ENCODE peak calls at places on chromosomes 11 and 22, in six cellular contexts. V is colonic mucosa, B is dorsolateral prefrontal cortex, Z is stomach, A is esophagus muscularis mucosa, L is neural crest cell. M is an unnamed sample.

GRCh38 chr11:41110527-41110926 is 348.9 kb downstream of the LRRC4C start:
- DNase-seq in V (no peak), B (no peak), Z (no peak), A (no peak), L (no peak), M (no peak)

GRCh38 chr11:1874406-1875092 is 17.1 kb downstream of the PRR33 start:
- DNase-seq in V (no peak), B (no peak), Z (no peak), A (no peak), L (no peak), M (peak)

GRCh38 chr11:110279881-110280280 is 16.5 kb downstream of the RDX start:
- DNase-seq in V (no peak), B (no peak), Z (no peak), A (no peak), L (no peak), M (no peak)

GRCh38 chr22:24005201-24005600 is at the start of gene GSTT4:
- DNase-seq in V (no peak), B (no peak), Z (peak), A (no peak), L (no peak), M (no peak)

GRCh38 chr11:60753309-60753708 is 3.4 kb upstream of the MS4A15 start:
- DNase-seq in V (no peak), B (no peak), Z (no peak), A (no peak), L (no peak), M (no peak)

GRCh38 chr11:120511804-120512726 is 517 bp downstream of the GRIK4 start:
- DNase-seq in V (no peak), B (no peak), Z (peak), A (no peak), L (no peak), M (no peak)

GRCh38 chr11:7677071-7677470 is 3.8 kb upstream of the CYB5R2 start:
- DNase-seq in V (no peak), B (no peak), Z (no peak), A (no peak), L (no peak), M (no peak)

GRCh38 chr22:37639771-37640590 is 512 bp downstream of the SH3BP1 start:
- DNase-seq in V (no peak), B (no peak), Z (no peak), A (no peak), L (no peak), M (no peak)

GRCh38 chr22:42792909-42793847 is 63.9 kb downstream of the ARFGAP3 start:
- DNase-seq in V (no peak), B (no peak), Z (peak), A (no peak), L (no peak), M (no peak)

GRCh38 chr22:47300698-47301405 is 538.4 kb downstream of the TBC1D22A start:
- DNase-seq in V (no peak), B (no peak), Z (peak), A (peak), L (no peak), M (no peak)

GRCh38 chr11:41177791-41178190 is 281.7 kb downstream of the LRRC4C start:
- DNase-seq in V (no peak), B (no peak), Z (no peak), A (no peak), L (no peak), M (no peak)

GRCh38 chr11:17500673-17501072 is 24.0 kb upstream of the ABCC8 start:
- DNase-seq in V (no peak), B (no peak), Z (no peak), A (no peak), L (no peak), M (no peak)

GRCh38 chr22:25076281-25076680 is 123.4 kb upstream of the CRYBB3 start:
- DNase-seq in V (no peak), B (no peak), Z (no peak), A (no peak), L (no peak), M (no peak)

GRCh38 chr22:39125622-39126021 is 26.9 kb downstream of the CBX7 start:
- DNase-seq in V (no peak), B (no peak), Z (no peak), A (no peak), L (no peak), M (no peak)

GRCh38 chr22:25099202-25099601 is 100.5 kb upstream of the CRYBB3 start:
- DNase-seq in V (no peak), B (no peak), Z (no peak), A (no peak), L (no peak), M (no peak)

GRCh38 chr11:2930705-2931415 is 1.6 kb upstream of the PHLDA2 start:
- DNase-seq in V (peak), B (no peak), Z (peak), A (no peak), L (no peak), M (peak)

GRCh38 chr11:2929511-2929879 is 275 bp upstream of the PHLDA2 start:
- DNase-seq in V (peak), B (no peak), Z (peak), A (no peak), L (no peak), M (no peak)

GRCh38 chr11:2931416-2931746 is 2.2 kb upstream of the PHLDA2 start:
- DNase-seq in V (no peak), B (no peak), Z (no peak), A (no peak), L (no peak), M (no peak)

GRCh38 chr11:2928605-2929510 is at the start of gene PHLDA2:
- DNase-seq in V (peak), B (peak), Z (peak), A (no peak), L (no peak), M (no peak)

DNA sequence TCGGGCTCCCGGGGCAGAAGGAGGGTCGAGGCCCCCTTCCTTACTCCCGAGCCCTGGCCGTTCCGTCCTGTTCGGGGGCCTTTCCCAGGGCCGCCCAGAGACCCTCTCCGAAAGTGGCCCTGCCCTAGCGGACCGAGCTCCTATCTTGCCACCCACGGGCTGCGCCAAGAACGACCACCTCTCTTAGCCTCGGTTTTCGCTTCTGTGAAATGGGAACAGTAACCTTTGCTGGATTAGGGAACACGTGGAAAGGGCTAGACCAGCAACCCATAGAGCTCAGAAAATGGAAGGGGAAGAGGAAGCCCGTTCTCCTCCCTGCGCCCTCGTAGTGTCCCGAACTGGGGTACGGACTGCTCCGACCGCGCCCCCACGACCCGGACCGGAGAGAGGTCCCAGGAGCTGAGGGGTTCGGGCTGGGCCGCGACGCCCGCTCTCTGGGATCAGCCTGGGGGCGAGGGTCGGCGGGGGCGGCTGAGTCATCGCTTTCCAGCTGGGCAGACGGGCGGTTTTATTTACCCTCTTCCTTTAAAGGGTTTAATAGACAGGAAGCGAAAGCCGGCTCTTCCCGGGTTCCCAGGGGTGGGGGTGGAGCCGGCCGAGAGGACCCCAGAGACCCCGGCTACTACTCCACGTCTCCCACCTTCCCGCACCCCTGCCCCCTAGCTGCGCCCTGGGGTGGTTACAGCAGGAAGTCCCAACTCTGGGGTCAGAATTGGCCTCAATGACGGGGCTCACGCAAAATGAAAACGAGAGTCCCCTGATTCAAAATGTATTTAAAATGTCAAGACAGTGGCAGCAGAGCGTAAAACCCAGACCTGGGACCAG is 872 bp upstream of the PHLDA2 start:
- DNase-seq in V (peak), B (no peak), Z (peak), A (no peak), L (no peak), M (no peak)
- TF ChIP-seq CTCF in V (no peak), B (no peak), Z (no peak), A (no peak), L (no peak), M (peak)

DNA sequence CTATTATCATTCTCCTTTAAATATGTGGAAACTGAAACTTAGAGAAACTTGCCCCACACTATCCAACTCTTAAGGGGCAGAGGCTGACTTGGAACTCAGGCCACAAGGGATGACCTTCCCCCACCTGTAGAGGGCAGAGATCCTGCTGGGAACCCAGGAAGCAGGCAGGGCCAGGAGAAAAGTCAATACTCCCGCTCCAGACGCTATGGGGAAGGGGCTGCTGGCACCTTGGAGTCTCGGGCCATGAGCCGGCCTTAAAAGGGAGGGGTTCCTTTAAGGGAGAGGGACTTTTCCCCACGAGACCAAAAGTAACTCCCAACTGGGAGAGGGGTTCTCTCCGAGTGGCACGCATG is 620 bp upstream of the ANO5 start:
- DNase-seq in V (peak), B (no peak), Z (peak), A (no peak), L (no peak), M (no peak)
- TF ChIP-seq CTCF in V (no peak), B (no peak), Z (peak), A (peak), L (peak), M (no peak)

DNA sequence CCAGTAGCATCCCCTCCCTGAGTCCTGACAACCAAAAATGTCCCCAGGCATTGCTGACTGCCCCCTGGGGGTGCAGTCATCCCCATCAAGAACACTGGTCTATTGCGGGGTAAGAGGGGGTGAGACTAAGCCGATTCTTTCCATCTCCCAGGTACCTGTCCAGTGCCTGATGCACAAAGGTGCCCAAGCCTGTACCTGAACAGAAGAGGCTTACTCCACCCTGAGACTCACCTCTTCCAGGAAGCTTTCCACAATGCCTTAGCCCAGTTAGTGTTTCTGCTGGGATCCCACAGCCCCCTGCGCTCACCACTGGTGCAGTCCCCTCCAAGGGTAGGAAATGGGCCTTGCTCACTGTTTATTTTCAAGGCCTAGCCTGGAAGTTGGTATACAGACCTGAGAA is 22.9 kb downstream of the TPST2 start:
- DNase-seq in V (no peak), B (no peak), Z (no peak), A (no peak), L (no peak), M (no peak)
- TF ChIP-seq CTCF in V (no peak), B (no peak), Z (no peak), A (no peak), L (no peak), M (no peak)

GRCh38 chr22:41285820-41286638 is at the start of gene RANGAP1:
- DNase-seq in V (peak), B (peak), Z (peak), A (peak), L (peak), M (peak)
- TF ChIP-seq CTCF in V (no peak), B (no peak), Z (peak), A (peak), L (peak), M (peak)

GRCh38 chr11:32610926-32611325 is 27.3 kb downstream of the EIF3M start:
- DNase-seq in V (no peak), B (no peak), Z (no peak), A (no peak), L (no peak), M (no peak)

GRCh38 chr11:32616903-32617302 is 33.3 kb downstream of the EIF3M start:
- DNase-seq in V (no peak), B (no peak), Z (no peak), A (no peak), L (no peak), M (no peak)

GRCh38 chr11:32613500-32614151 is 30.0 kb downstream of the EIF3M start:
- DNase-seq in V (no peak), B (no peak), Z (no peak), A (no peak), L (no peak), M (no peak)

GRCh38 chr11:32615422-32615821 is 31.8 kb downstream of the EIF3M start:
- DNase-seq in V (no peak), B (no peak), Z (no peak), A (no peak), L (no peak), M (no peak)
- TF ChIP-seq CTCF in V (no peak), B (no peak), Z (peak), A (no peak), L (peak), M (no peak)

GRCh38 chr11:119389611-119390254 is 8.2 kb upstream of the USP2 start:
- DNase-seq in V (no peak), B (no peak), Z (no peak), A (no peak), L (no peak), M (no peak)
- TF ChIP-seq CTCF in V (no peak), B (no peak), Z (peak), A (no peak), L (peak), M (no peak)

GRCh38 chr11:32154275-32154674 is 63.4 kb downstream of the RCN1 start:
- DNase-seq in V (no peak), B (no peak), Z (no peak), A (no peak), L (no peak), M (no peak)
- TF ChIP-seq CTCF in V (no peak), B (no peak), Z (no peak), A (no peak), L (no peak), M (no peak)

GRCh38 chr11:131912127-131912526 is 541.7 kb downstream of the NTM start:
- DNase-seq in V (no peak), B (no peak), Z (no peak), A (no peak), L (no peak), M (no peak)

GRCh38 chr11:131917634-131918384 is 547.4 kb downstream of the NTM start:
- DNase-seq in V (no peak), B (no peak), Z (no peak), A (no peak), L (no peak), M (no peak)

GRCh38 chr11:131916633-131917032 is 546.2 kb downstream of the NTM start:
- DNase-seq in V (no peak), B (no peak), Z (no peak), A (no peak), L (no peak), M (no peak)

GRCh38 chr11:131913267-131913666 is 542.9 kb downstream of the NTM start:
- DNase-seq in V (no peak), B (no peak), Z (no peak), A (no peak), L (no peak), M (no peak)

GRCh38 chr11:131914299-131914902 is 544.0 kb downstream of the NTM start:
- DNase-seq in V (no peak), B (no peak), Z (no peak), A (no peak), L (no peak), M (no peak)
- TF ChIP-seq CTCF in V (no peak), B (peak), Z (no peak), A (peak), L (peak), M (no peak)

M was measured in uterus.